ENCODE peak calls at places on chromosomes 16 and 17, in nine cellular contexts. One of them, this sample, is unnamed.

GRCh38 chr16:88805887-88806393 is 2.4 kb downstream of the CDT1 start:
- DNase-seq in uterus: no peak
- DNase-seq in activated CD8-positive, alpha-beta T cell treated with anti-CD3 and anti-CD28 coated beads, Interleukin-2, amount 10 ng/mL, durations not matched to agents 7 days and 5 days: no peak
- DNase-seq in dermis microvascular lymphatic vessel endothelial cell: no peak
- DNase-seq in activated T-cell treated with anti-CD3 and anti-CD28 coated beads, Interleukin-2, amount 50 U/mL, for 1 hour: no peak
- DNase-seq in fibroblast of the aortic adventitia: no peak
- DNase-seq in Kasumi-1: no peak
- DNase-seq in Peyer's patch: no peak
- DNase-seq in stimulated activated CD8-positive, alpha-beta memory T cell treated with anti-CD3 and anti-CD28 coated beads, Interleukin-15, amount 100 ng/mL, for 1 hour: no peak
- DNase-seq in this sample: peak

GRCh38 chr17:40915199-40915661 is 22.2 kb downstream of the KRT23 start:
- DNase-seq in uterus: no peak
- DNase-seq in activated CD8-positive, alpha-beta T cell treated with anti-CD3 and anti-CD28 coated beads, Interleukin-2, amount 10 ng/mL, durations not matched to agents 7 days and 5 days: no peak
- DNase-seq in dermis microvascular lymphatic vessel endothelial cell: peak
- DNase-seq in activated T-cell treated with anti-CD3 and anti-CD28 coated beads, Interleukin-2, amount 50 U/mL, for 1 hour: no peak
- DNase-seq in fibroblast of the aortic adventitia: peak
- DNase-seq in Kasumi-1: no peak
- DNase-seq in Peyer's patch: no peak
- DNase-seq in stimulated activated CD8-positive, alpha-beta memory T cell treated with anti-CD3 and anti-CD28 coated beads, Interleukin-15, amount 100 ng/mL, for 1 hour: no peak
- DNase-seq in this sample: no peak

GRCh38 chr16:48608871-48609452 is 1.0 kb downstream of the N4BP1 start:
- DNase-seq in uterus: peak
- DNase-seq in activated CD8-positive, alpha-beta T cell treated with anti-CD3 and anti-CD28 coated beads, Interleukin-2, amount 10 ng/mL, durations not matched to agents 7 days and 5 days: no peak
- DNase-seq in dermis microvascular lymphatic vessel endothelial cell: no peak
- DNase-seq in activated T-cell treated with anti-CD3 and anti-CD28 coated beads, Interleukin-2, amount 50 U/mL, for 1 hour: peak
- DNase-seq in fibroblast of the aortic adventitia: peak
- DNase-seq in Kasumi-1: no peak
- DNase-seq in Peyer's patch: no peak
- DNase-seq in stimulated activated CD8-positive, alpha-beta memory T cell treated with anti-CD3 and anti-CD28 coated beads, Interleukin-15, amount 100 ng/mL, for 1 hour: no peak
- DNase-seq in this sample: no peak

GRCh38 chr17:3026856-3027751 is 36.3 kb downstream of the OR1D5 start:
- DNase-seq in uterus: no peak
- DNase-seq in activated CD8-positive, alpha-beta T cell treated with anti-CD3 and anti-CD28 coated beads, Interleukin-2, amount 10 ng/mL, durations not matched to agents 7 days and 5 days: no peak
- DNase-seq in dermis microvascular lymphatic vessel endothelial cell: no peak
- DNase-seq in activated T-cell treated with anti-CD3 and anti-CD28 coated beads, Interleukin-2, amount 50 U/mL, for 1 hour: peak
- DNase-seq in fibroblast of the aortic adventitia: no peak
- DNase-seq in Kasumi-1: no peak
- DNase-seq in Peyer's patch: peak
- DNase-seq in stimulated activated CD8-positive, alpha-beta memory T cell treated with anti-CD3 and anti-CD28 coated beads, Interleukin-15, amount 100 ng/mL, for 1 hour: no peak
- DNase-seq in this sample: no peak

GRCh38 chr16:28067604-28068382 is 4.3 kb upstream of the GSG1L start:
- DNase-seq in uterus: no peak
- DNase-seq in activated CD8-positive, alpha-beta T cell treated with anti-CD3 and anti-CD28 coated beads, Interleukin-2, amount 10 ng/mL, durations not matched to agents 7 days and 5 days: no peak
- DNase-seq in dermis microvascular lymphatic vessel endothelial cell: peak
- DNase-seq in activated T-cell treated with anti-CD3 and anti-CD28 coated beads, Interleukin-2, amount 50 U/mL, for 1 hour: no peak
- DNase-seq in fibroblast of the aortic adventitia: peak
- DNase-seq in Kasumi-1: no peak
- DNase-seq in Peyer's patch: no peak
- DNase-seq in stimulated activated CD8-positive, alpha-beta memory T cell treated with anti-CD3 and anti-CD28 coated beads, Interleukin-15, amount 100 ng/mL, for 1 hour: no peak
- DNase-seq in this sample: no peak

GRCh38 chr16:64629622-64630021 is 492.2 kb downstream of the CDH11 start:
- DNase-seq in uterus: no peak
- DNase-seq in activated CD8-positive, alpha-beta T cell treated with anti-CD3 and anti-CD28 coated beads, Interleukin-2, amount 10 ng/mL, durations not matched to agents 7 days and 5 days: no peak
- DNase-seq in dermis microvascular lymphatic vessel endothelial cell: no peak
- DNase-seq in activated T-cell treated with anti-CD3 and anti-CD28 coated beads, Interleukin-2, amount 50 U/mL, for 1 hour: no peak
- DNase-seq in fibroblast of the aortic adventitia: no peak
- DNase-seq in Kasumi-1: no peak
- DNase-seq in Peyer's patch: no peak
- DNase-seq in stimulated activated CD8-positive, alpha-beta memory T cell treated with anti-CD3 and anti-CD28 coated beads, Interleukin-15, amount 100 ng/mL, for 1 hour: no peak
- DNase-seq in this sample: no peak

GRCh38 chr16:4534151-4534790 is 4.3 kb downstream of the CDIP1 start:
- DNase-seq in uterus: no peak
- DNase-seq in activated CD8-positive, alpha-beta T cell treated with anti-CD3 and anti-CD28 coated beads, Interleukin-2, amount 10 ng/mL, durations not matched to agents 7 days and 5 days: no peak
- DNase-seq in dermis microvascular lymphatic vessel endothelial cell: peak
- DNase-seq in activated T-cell treated with anti-CD3 and anti-CD28 coated beads, Interleukin-2, amount 50 U/mL, for 1 hour: no peak
- DNase-seq in fibroblast of the aortic adventitia: no peak
- DNase-seq in Kasumi-1: no peak
- DNase-seq in Peyer's patch: no peak
- DNase-seq in stimulated activated CD8-positive, alpha-beta memory T cell treated with anti-CD3 and anti-CD28 coated beads, Interleukin-15, amount 100 ng/mL, for 1 hour: no peak
- DNase-seq in this sample: no peak

GRCh38 chr17:18957831-18958230 is 5.9 kb downstream of the SLC5A10 start:
- DNase-seq in uterus: no peak
- DNase-seq in activated CD8-positive, alpha-beta T cell treated with anti-CD3 and anti-CD28 coated beads, Interleukin-2, amount 10 ng/mL, durations not matched to agents 7 days and 5 days: no peak
- DNase-seq in dermis microvascular lymphatic vessel endothelial cell: no peak
- DNase-seq in activated T-cell treated with anti-CD3 and anti-CD28 coated beads, Interleukin-2, amount 50 U/mL, for 1 hour: no peak
- DNase-seq in fibroblast of the aortic adventitia: no peak
- DNase-seq in Kasumi-1: no peak
- DNase-seq in Peyer's patch: no peak
- DNase-seq in stimulated activated CD8-positive, alpha-beta memory T cell treated with anti-CD3 and anti-CD28 coated beads, Interleukin-15, amount 100 ng/mL, for 1 hour: no peak
- DNase-seq in this sample: no peak

GRCh38 chr17:39187152-39187830 is 10.2 kb downstream of the CACNB1 start:
- DNase-seq in uterus: no peak
- DNase-seq in activated CD8-positive, alpha-beta T cell treated with anti-CD3 and anti-CD28 coated beads, Interleukin-2, amount 10 ng/mL, durations not matched to agents 7 days and 5 days: no peak
- DNase-seq in dermis microvascular lymphatic vessel endothelial cell: no peak
- DNase-seq in activated T-cell treated with anti-CD3 and anti-CD28 coated beads, Interleukin-2, amount 50 U/mL, for 1 hour: no peak
- DNase-seq in fibroblast of the aortic adventitia: no peak
- DNase-seq in Kasumi-1: no peak
- DNase-seq in Peyer's patch: no peak
- DNase-seq in stimulated activated CD8-positive, alpha-beta memory T cell treated with anti-CD3 and anti-CD28 coated beads, Interleukin-15, amount 100 ng/mL, for 1 hour: no peak
- DNase-seq in this sample: no peak

This sample was measured in right lobe of liver.